ENCODE peak calls at places on chromosomes 4 and X, in four cellular contexts. W, L, K and M are unnamed samples.

GRCh38 chr4:6041794-6042193 is 23.6 kb upstream of the C4orf50 start:
- DNase-seq in W (no peak), L (no peak), K (no peak), M (no peak)

GRCh38 chr4:172842759-172843158 is 325.9 kb upstream of the GALNT7 start:
- DNase-seq in W (no peak), L (no peak), K (no peak), M (no peak)

GRCh38 chrX:77785400-77785745 is 643 bp downstream of the ATRX start:
- DNase-seq in W (no peak), L (no peak), K (peak), M (peak)

GRCh38 chr4:184281231-184282139 is 63.8 kb upstream of the ENPP6 start:
- DNase-seq in W (no peak), L (no peak), K (no peak), M (no peak)

GRCh38 chr4:2792711-2793577 is at the start of gene SH3BP2:
- DNase-seq in W (peak), L (peak), K (peak), M (peak)

GRCh38 chrX:118847676-118848075 is 24.1 kb downstream of the ZCCHC12 start:
- DNase-seq in W (no peak), L (no peak), K (no peak), M (no peak)

GRCh38 chrX:20265221-20265725 is 1.4 kb downstream of the RPS6KA3 start:
- DNase-seq in W (peak), L (peak), K (peak), M (peak)

GRCh38 chr4:86834901-86835300 is 14.3 kb downstream of the SLC10A6 start:
- DNase-seq in W (no peak), L (no peak), K (no peak), M (no peak)

GRCh38 chrX:69231903-69232302 is 66.7 kb upstream of the PJA1 start:
- DNase-seq in W (no peak), L (no peak), K (no peak), M (no peak)

GRCh38 chrX:119790977-119791436 is 423 bp downstream of the RPL39 start:
- DNase-seq in W (no peak), L (no peak), K (peak), M (peak)

GRCh38 chrX:143854006-143854405 is 29.9 kb upstream of the UBE2NL start:
- DNase-seq in W (no peak), L (no peak), K (no peak), M (no peak)

GRCh38 chr4:81031389-81032173 is 1.1 kb downstream of the BMP3 start:
- DNase-seq in W (no peak), L (no peak), K (no peak), M (peak)

GRCh38 chr4:39179681-39180080 is 2.6 kb upstream of the WDR19 start:
- DNase-seq in W (no peak), L (no peak), K (no peak), M (no peak)

GRCh38 chr4:100581337-100581736 is 63.5 kb upstream of the EMCN start:
- DNase-seq in W (no peak), L (no peak), K (no peak), M (no peak)

GRCh38 chr4:8911311-8912088 is 39.9 kb upstream of the HMX1 start:
- DNase-seq in W (no peak), L (peak), K (peak), M (peak)

GRCh38 chr4:100099746-100100145 is 90.5 kb downstream of the DDIT4L start:
- DNase-seq in W (no peak), L (no peak), K (no peak), M (no peak)

GRCh38 chrX:25650216-25650615 is 487.9 kb upstream of the MAGEB18 start:
- DNase-seq in W (no peak), L (no peak), K (no peak), M (no peak)

GRCh38 chrX:81174286-81174685 is 27.4 kb downstream of the HMGN5 start:
- DNase-seq in W (no peak), L (no peak), K (no peak), M (no peak)

GRCh38 chrX:136768469-136769084 is 12.2 kb downstream of the ARHGEF6 start:
- DNase-seq in W (no peak), L (no peak), K (peak), M (peak)

GRCh38 chr4:52665592-52665991 is 6.5 kb upstream of the USP46 start:
- DNase-seq in W (no peak), L (no peak), K (no peak), M (no peak)

GRCh38 chrX:119753001-119753400 is 5.4 kb upstream of the SOWAHD start:
- DNase-seq in W (no peak), L (no peak), K (no peak), M (peak)

GRCh38 chr4:60617731-60618130 is 582.4 kb upstream of the ADGRL3 start:
- DNase-seq in W (no peak), L (no peak), K (no peak), M (no peak)

DNA sequence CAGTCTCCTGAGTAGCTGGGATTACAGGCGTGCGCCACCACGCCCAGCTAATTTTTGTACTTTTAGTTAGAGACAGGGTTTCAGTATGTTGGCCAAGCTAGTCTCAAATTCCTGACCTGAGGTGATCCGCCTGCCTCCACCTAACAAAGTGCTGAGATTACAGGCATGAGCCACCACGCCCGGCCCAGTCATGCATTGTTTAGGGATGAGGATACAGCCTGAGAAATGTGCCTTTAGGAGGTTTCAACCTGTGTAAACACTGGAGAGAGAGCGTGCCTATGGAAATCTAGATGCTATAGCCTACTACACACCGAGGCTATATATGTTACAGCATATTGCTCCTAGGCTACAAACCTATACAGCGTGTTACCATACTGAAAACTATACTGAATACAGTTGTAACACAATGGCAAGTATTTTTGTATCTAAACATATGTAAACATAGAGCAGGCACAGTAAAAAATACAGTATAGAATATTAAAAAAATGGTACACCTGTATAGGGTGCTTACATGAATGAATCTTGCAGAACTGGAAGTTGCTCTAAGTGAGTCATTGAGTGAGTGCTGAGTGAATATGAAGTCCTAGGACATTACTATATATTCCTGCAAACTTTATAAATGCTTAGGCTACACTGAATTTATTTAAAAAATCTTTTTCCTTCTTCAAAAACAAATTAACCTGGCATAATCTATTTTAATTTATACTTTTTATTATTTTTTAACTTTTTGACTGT is 588.2 kb upstream of the ADGRL3 start:
- DNase-seq in W (no peak), L (no peak), K (no peak), M (no peak)
- TF ChIP-seq POLR2A in W (no peak), L (no peak), K (no peak), M (no peak)

GRCh38 chr4:27217261-27217769 is 356.7 kb downstream of the STIM2 start:
- DNase-seq in W (no peak), L (no peak), K (no peak), M (no peak)
- H3K4me3 ChIP-seq in W (no peak), L (no peak), K (no peak), M (no peak)

DNA sequence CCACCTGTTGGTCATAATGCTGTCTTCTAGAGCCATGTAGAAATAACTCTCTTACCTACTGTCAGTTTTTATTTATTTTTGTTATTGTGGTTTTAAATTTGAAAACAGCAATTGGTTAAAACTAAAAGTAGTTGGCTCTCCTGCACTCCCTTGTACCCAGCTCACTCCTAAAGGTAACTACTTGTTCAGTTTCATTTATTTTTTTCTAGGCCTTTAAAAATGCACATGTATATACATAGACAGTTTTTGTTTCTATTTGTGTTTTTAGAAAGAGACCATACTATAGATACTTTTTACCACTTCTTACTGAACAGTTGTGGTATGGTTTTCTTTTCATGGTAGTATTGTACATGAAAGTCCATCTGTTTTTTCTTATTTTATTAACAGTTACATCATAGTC is 16.8 kb downstream of the SMAD1 start:
- DNase-seq in W (no peak), L (no peak), K (no peak), M (no peak)
- TF ChIP-seq CTCF in W (no peak), L (peak), K (no peak), M (no peak)

GRCh38 chr4:168319486-168320019 is 1.0 kb upstream of the DDX60 start:
- DNase-seq in W (no peak), L (no peak), K (no peak), M (no peak)

GRCh38 chr4:168321006-168321405 is 2.5 kb upstream of the DDX60 start:
- DNase-seq in W (no peak), L (no peak), K (no peak), M (no peak)

GRCh38 chr4:168318266-168318895 is at the start of gene DDX60:
- DNase-seq in W (peak), L (peak), K (peak), M (peak)
- TF ChIP-seq POLR2A in W (no peak), L (peak), K (peak), M (no peak)

GRCh38 chr4:56289934-56290333 is 97.4 kb downstream of the AASDH start:
- DNase-seq in W (no peak), L (no peak), K (no peak), M (no peak)
- H3K4me3 ChIP-seq in W (no peak), L (no peak), K (no peak), M (no peak)

GRCh38 chr4:76278583-76278982 is 27.1 kb downstream of the FAM47E start:
- DNase-seq in W (no peak), L (no peak), K (no peak), M (no peak)

GRCh38 chr4:76280488-76281441 is 25.8 kb upstream of the STBD1 start:
- DNase-seq in W (no peak), L (no peak), K (no peak), M (no peak)

GRCh38 chr4:76277667-76278066 is 26.1 kb downstream of the FAM47E start:
- DNase-seq in W (no peak), L (no peak), K (no peak), M (no peak)

GRCh38 chr4:76276813-76277212 is 25.3 kb downstream of the FAM47E start:
- DNase-seq in W (no peak), L (no peak), K (no peak), M (no peak)

DNA sequence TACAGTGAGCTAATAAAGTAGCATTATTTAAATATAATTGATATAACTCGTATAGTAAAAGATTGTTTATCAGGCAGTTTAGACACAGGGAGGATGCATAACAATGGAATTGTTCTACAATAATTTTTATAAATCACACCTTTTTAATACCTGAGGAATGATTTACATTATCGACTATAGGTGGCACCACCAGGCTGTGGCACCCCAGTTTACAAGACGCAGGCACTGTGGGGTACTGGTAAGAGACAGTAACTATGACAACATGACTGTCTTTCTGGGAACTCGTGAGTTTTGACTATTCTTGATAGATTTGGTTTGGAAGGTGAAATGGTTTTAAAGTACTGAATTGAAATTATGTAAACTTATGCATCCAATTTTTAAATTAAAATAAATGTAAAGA is 27.1 kb upstream of the STBD1 start:
- DNase-seq in W (no peak), L (no peak), K (no peak), M (no peak)
- TF ChIP-seq CTCF in W (no peak), L (no peak), K (no peak), M (no peak)